ENCODE peak calls at places on chromosomes 16 and 17, in four cellular contexts. V, C, Q and N are unnamed samples.

GRCh38 chr17:50181155-50181554 is 15.3 kb downstream of the SGCA start:
- DNase-seq in C (no peak), Q (no peak), V (no peak), N (no peak)

GRCh38 chr17:80619535-80620235 is 75.0 kb downstream of the RPTOR start:
- DNase-seq in Q (no peak), V (peak), C (no peak), N (no peak)

GRCh38 chr16:1964046-1964505 is 550 bp downstream of the RPS2 start:
- DNase-seq in C (peak), V (peak), Q (no peak), N (peak)

GRCh38 chr17:14301279-14301760 is 439 bp downstream of the HS3ST3B1 start:
- DNase-seq in C (no peak), V (no peak), Q (no peak), N (peak)

GRCh38 chr17:40071720-40072480 is 9.1 kb downstream of the THRA start:
- DNase-seq in V (peak), Q (no peak), C (peak), N (no peak)

GRCh38 chr16:3980311-3981111 is 100.0 kb upstream of the CREBBP start:
- DNase-seq in C (no peak), V (no peak), Q (no peak), N (no peak)

GRCh38 chr17:40485851-40486512 is 15.4 kb downstream of the TNS4 start:
- DNase-seq in Q (no peak), C (no peak), V (peak), N (peak)

GRCh38 chr16:1470543-1471251 is 4.1 kb downstream of the CLCN7 start:
- DNase-seq in C (peak), Q (no peak), V (no peak), N (peak)

GRCh38 chr17:49107211-49107557 is 25.4 kb upstream of the B4GALNT2 start:
- DNase-seq in Q (no peak), V (no peak), C (no peak), N (no peak)

GRCh38 chr17:49106366-49107210 is 26.0 kb upstream of the B4GALNT2 start:
- DNase-seq in C (no peak), Q (no peak), V (peak), N (peak)

GRCh38 chr17:49111934-49112333 is 20.6 kb upstream of the B4GALNT2 start:
- DNase-seq in V (no peak), C (no peak), Q (no peak), N (no peak)

GRCh38 chr17:49110504-49110903 is 22.1 kb upstream of the B4GALNT2 start:
- DNase-seq in C (no peak), V (peak), Q (no peak), N (no peak)

GRCh38 chr17:49108318-49108717 is 24.3 kb upstream of the B4GALNT2 start:
- DNase-seq in Q (no peak), C (no peak), V (peak), N (no peak)
- TF ChIP-seq JUN in Q (no peak), C (no peak), V (no peak), N (no peak)

GRCh38 chr17:77054926-77055325 is 85.8 kb upstream of the SEC14L1 start:
- DNase-seq in C (no peak), Q (no peak), V (no peak), N (no peak)

GRCh38 chr17:77045441-77046041 is 95.2 kb upstream of the SEC14L1 start:
- DNase-seq in Q (no peak), C (no peak), V (peak), N (no peak)

GRCh38 chr17:77049440-77049839 is 91.3 kb upstream of the SEC14L1 start:
- DNase-seq in C (no peak), Q (no peak), V (no peak), N (no peak)
- TF ChIP-seq JUN in C (no peak), Q (no peak), V (no peak), N (no peak)

GRCh38 chr17:32854177-32854576 is 22.7 kb downstream of the MYO1D start:
- DNase-seq in V (no peak), C (peak), Q (no peak), N (no peak)

GRCh38 chr17:32852811-32853210 is 24.1 kb downstream of the MYO1D start:
- DNase-seq in Q (no peak), C (no peak), V (no peak), N (no peak)

GRCh38 chr17:32846143-32846542 is 30.8 kb downstream of the MYO1D start:
- DNase-seq in V (no peak), Q (no peak), C (no peak), N (no peak)

GRCh38 chr17:32847977-32848376 is 28.9 kb downstream of the MYO1D start:
- DNase-seq in V (no peak), Q (no peak), C (no peak), N (no peak)

DNA sequence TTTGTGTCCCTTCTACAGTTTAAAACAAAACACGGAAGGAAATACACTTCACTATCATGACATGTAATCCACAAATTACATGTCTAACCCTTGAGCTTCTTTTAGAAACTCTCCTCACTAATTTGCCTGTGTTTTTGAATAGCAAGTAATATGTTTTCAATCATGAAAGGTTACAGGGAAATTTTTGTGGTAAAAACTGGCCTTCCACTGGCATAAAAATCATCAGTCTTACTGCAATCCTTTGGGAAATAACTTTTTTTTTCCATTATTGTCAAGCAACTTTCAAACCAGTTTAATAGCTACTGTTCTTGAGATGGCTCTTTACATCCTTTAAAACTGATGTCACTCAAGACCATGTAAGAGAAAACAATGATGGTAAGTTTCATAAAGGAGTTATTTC is 27.0 kb downstream of the MYO1D start:
- DNase-seq in V (no peak), Q (no peak), C (no peak), N (no peak)
- TF ChIP-seq JUN in V (no peak), Q (no peak), C (no peak), N (no peak)

GRCh38 chr17:46212634-46213435 is 19.6 kb upstream of the KANSL1 start:
- DNase-seq in V (peak), C (peak), Q (peak), N (peak)
- TF ChIP-seq JUN in V (no peak), C (no peak), Q (no peak), N (no peak)

GRCh38 chr16:74868035-74868434 is 93.4 kb upstream of the FA2H start:
- DNase-seq in C (no peak), V (no peak), Q (no peak), N (no peak)

GRCh38 chr16:74867281-74867849 is 92.7 kb upstream of the FA2H start:
- DNase-seq in V (no peak), Q (no peak), C (no peak), N (no peak)

GRCh38 chr16:74865922-74866598 is 91.4 kb upstream of the FA2H start:
- DNase-seq in V (no peak), C (no peak), Q (peak), N (no peak)

GRCh38 chr16:74871608-74872007 is 97.0 kb upstream of the FA2H start:
- DNase-seq in C (no peak), V (no peak), Q (peak), N (no peak)

GRCh38 chr16:74868501-74868900 is 93.9 kb upstream of the FA2H start:
- DNase-seq in C (peak), V (no peak), Q (no peak), N (no peak)
- TF ChIP-seq JUN in C (peak), V (no peak), Q (no peak), N (no peak)

GRCh38 chr16:6335072-6335471 is 997.6 kb upstream of the RBFOX1 start:
- DNase-seq in Q (peak), V (peak), C (no peak), N (peak)
- TF ChIP-seq JUN in Q (no peak), V (no peak), C (no peak), N (no peak)

DNA sequence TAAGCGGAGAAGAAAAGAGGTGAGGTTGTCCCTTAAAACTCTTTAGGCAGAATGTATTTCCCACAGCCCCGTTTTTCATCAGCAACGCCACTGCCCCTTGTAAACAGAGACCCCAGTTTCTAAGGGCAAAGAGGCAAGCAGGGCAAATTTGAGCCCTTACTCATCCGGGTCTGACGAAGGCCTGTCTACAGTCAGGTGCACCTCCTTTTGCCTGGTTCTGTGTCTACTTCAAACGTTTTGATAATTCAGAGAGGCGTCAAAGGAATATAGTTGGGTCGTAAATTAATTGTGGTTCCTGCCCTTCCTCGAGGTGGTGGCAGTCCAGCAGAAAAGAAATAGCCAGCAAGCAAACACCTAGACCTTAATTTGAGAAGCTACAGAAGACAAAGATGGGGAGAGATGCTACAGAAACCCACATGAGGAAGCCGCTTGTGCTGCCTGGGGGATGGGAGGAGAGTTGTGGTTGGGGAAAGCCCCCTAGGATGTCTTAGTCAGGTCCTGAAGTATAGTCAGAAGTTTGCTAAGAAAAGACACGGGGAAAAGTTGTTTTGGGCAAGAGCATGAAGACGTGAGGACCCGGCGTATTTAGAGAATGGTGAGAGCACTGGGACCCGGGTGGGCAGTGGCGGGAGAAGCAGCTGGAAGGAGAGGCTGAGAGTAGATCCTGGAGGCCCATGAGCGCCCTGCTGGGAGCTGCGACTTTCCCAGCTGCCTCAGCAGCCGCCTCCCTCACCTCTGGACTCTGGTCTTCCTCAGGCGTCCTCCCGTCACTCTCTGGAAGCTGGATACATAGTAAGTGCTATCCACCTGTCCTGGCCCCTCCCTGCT is 2.4 kb downstream of the FBRS start:
- DNase-seq in C (peak), V (no peak), Q (no peak), N (no peak)
- TF ChIP-seq JUN in C (no peak), V (no peak), Q (no peak), N (no peak)

GRCh38 chr16:77307764-77308561 is 108.8 kb downstream of the SYCE1L start:
- DNase-seq in Q (no peak), C (peak), V (peak), N (no peak)
- TF ChIP-seq JUN in Q (no peak), C (peak), V (peak), N (no peak)

DNA sequence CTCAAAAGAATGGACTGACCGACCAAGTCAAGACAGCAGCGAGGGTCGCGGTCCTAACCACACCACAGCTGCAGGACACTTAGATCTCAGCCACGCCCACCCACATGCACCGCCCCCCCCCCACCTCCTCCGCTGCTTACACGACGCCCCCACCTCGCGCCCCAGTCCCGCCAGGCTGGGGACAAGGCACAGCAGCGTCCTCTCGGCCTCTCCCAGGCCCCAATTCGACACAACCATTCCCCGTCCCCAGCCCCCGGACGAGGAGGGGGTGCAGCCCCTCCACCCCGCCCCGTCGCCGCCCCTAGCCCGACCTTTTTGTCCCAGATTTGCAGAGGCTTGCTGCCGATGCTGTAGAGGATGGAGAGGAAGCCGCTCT is 472 bp downstream of the CFAP20 start:
- DNase-seq in Q (peak), C (no peak), V (no peak), N (peak)
- TF ChIP-seq JUN in Q (no peak), C (no peak), V (no peak), N (no peak)